ENCODE peak calls at places on chromosomes 2 and 18, in four cellular contexts. M is progenitor cell of endocrine pancreas, Y is heart right ventricle, L is AG04449. X is an unnamed sample.

GRCh38 chr2:166031054-166031453 is 77.5 kb upstream of the TTC21B start:
- DNase-seq in M (no peak), Y (no peak), L (no peak), X (no peak)

GRCh38 chr2:230668184-230668938 is 44.3 kb upstream of the CAB39 start:
- DNase-seq in M (no peak), Y (peak), L (no peak), X (no peak)

GRCh38 chr18:53701697-53702096 is 522.8 kb downstream of the MBD2 start:
- DNase-seq in L (no peak), M (no peak), Y (no peak), X (no peak)

GRCh38 chr2:233064526-233065199 is 4.5 kb downstream of the INPP5D start:
- DNase-seq in M (no peak), L (no peak), Y (no peak), X (no peak)

GRCh38 chr2:181780159-181781081 is 100.1 kb upstream of the NEUROD1 start:
- DNase-seq in L (no peak), Y (peak), M (no peak), X (no peak)

GRCh38 chr2:238864207-238865014 is 16.5 kb downstream of the TWIST2 start:
- DNase-seq in M (peak), Y (peak), L (peak), X (peak)

GRCh38 chr2:190563109-190563508 is 28.6 kb upstream of the NEMP2 start:
- DNase-seq in L (no peak), M (no peak), Y (no peak), X (no peak)

GRCh38 chr2:28360742-28361293 is 31.8 kb upstream of the FOSL2 start:
- DNase-seq in M (no peak), L (no peak), Y (peak), X (no peak)

GRCh38 chr2:24421668-24422067 is 61.3 kb upstream of the ITSN2 start:
- DNase-seq in M (peak), L (no peak), Y (peak), X (peak)

GRCh38 chr2:9297807-9298206 is 91.2 kb downstream of the ASAP2 start:
- DNase-seq in Y (no peak), L (no peak), M (no peak), X (no peak)

GRCh38 chr2:216424305-216424704 is 12.0 kb downstream of the SMARCAL1 start:
- DNase-seq in Y (no peak), L (no peak), M (no peak), X (no peak)

GRCh38 chr2:68708629-68709028 is 26.0 kb upstream of the ARHGAP25 start:
- DNase-seq in M (no peak), L (no peak), Y (no peak), X (no peak)

GRCh38 chr18:40250218-40250617 is 1704.8 kb upstream of the PIK3C3 start:
- DNase-seq in Y (no peak), M (no peak), L (no peak), X (no peak)

GRCh38 chr2:10188211-10188610 is 65.7 kb downstream of the RRM2 start:
- DNase-seq in L (no peak), M (peak), Y (no peak), X (peak)

GRCh38 chr2:65436825-65437221 is 4.4 kb upstream of the SPRED2 start:
- DNase-seq in L (no peak), M (no peak), Y (no peak), X (no peak)

GRCh38 chr2:9300214-9300613 is 93.6 kb downstream of the ASAP2 start:
- DNase-seq in L (no peak), M (no peak), Y (no peak), X (no peak)

GRCh38 chr2:74081030-74081429 is 66.7 kb downstream of the BOLA3 start:
- DNase-seq in L (no peak), M (no peak), Y (no peak), X (no peak)

GRCh38 chr2:16508061-16508851 is 157.4 kb downstream of the CYRIA start:
- DNase-seq in Y (peak), L (no peak), M (peak), X (peak)

GRCh38 chr2:83730258-83730657 is 728.8 kb downstream of the SUCLG1 start:
- DNase-seq in L (no peak), Y (no peak), M (no peak), X (no peak)

GRCh38 chr2:42753188-42753813 is 10.6 kb downstream of the OXER1 start:
- DNase-seq in Y (no peak), M (no peak), L (no peak), X (no peak)

GRCh38 chr2:160407393-160408204 is 86.0 kb downstream of the RBMS1 start:
- DNase-seq in M (peak), Y (peak), L (no peak), X (peak)

GRCh38 chr18:23136326-23137092 is 1.2 kb downstream of the CABLES1 start:
- DNase-seq in Y (peak), L (no peak), M (peak), X (peak)

GRCh38 chr2:84946204-84947009 is 24.6 kb upstream of the KCMF1 start:
- DNase-seq in Y (no peak), M (no peak), L (no peak), X (no peak)

GRCh38 chr2:84969511-84970265 is 1.3 kb upstream of the KCMF1 start:
- DNase-seq in M (no peak), Y (no peak), L (no peak), X (peak)

GRCh38 chr18:8661754-8662573 is 43.4 kb upstream of the MTCL1 start:
- DNase-seq in Y (no peak), L (no peak), M (no peak), X (peak)

GRCh38 chr2:101677657-101678056 is 19.9 kb upstream of the MAP4K4 start:
- DNase-seq in Y (no peak), M (no peak), L (no peak), X (no peak)

GRCh38 chr18:21453512-21453862 is 147.0 kb downstream of the ESCO1 start:
- DNase-seq in M (no peak), Y (no peak), L (no peak), X (no peak)

GRCh38 chr2:50178050-50178449 is 853.9 kb downstream of the NRXN1 start:
- DNase-seq in L (no peak), Y (no peak), M (no peak), X (no peak)

GRCh38 chr2:30826916-30827315 is 19.7 kb upstream of the CAPN13 start:
- DNase-seq in Y (no peak), M (no peak), L (no peak), X (no peak)

GRCh38 chr18:43420091-43420490 is 142.8 kb upstream of the SYT4 start:
- DNase-seq in Y (no peak), L (no peak), M (no peak), X (no peak)

GRCh38 chr18:43422483-43422882 is 145.2 kb upstream of the SYT4 start:
- DNase-seq in L (no peak), M (no peak), Y (no peak), X (no peak)

GRCh38 chr18:43420950-43421349 is 143.7 kb upstream of the SYT4 start:
- DNase-seq in Y (no peak), L (no peak), M (no peak), X (no peak)
- TF ChIP-seq CTCF in Y (no peak), L (no peak), M (peak), X (peak)

GRCh38 chr2:146870691-146871090 is 974.1 kb upstream of the ACVR2A start:
- DNase-seq in Y (no peak), L (no peak), M (no peak), X (no peak)
- TF ChIP-seq CTCF in Y (no peak), L (no peak), M (no peak), X (no peak)

DNA sequence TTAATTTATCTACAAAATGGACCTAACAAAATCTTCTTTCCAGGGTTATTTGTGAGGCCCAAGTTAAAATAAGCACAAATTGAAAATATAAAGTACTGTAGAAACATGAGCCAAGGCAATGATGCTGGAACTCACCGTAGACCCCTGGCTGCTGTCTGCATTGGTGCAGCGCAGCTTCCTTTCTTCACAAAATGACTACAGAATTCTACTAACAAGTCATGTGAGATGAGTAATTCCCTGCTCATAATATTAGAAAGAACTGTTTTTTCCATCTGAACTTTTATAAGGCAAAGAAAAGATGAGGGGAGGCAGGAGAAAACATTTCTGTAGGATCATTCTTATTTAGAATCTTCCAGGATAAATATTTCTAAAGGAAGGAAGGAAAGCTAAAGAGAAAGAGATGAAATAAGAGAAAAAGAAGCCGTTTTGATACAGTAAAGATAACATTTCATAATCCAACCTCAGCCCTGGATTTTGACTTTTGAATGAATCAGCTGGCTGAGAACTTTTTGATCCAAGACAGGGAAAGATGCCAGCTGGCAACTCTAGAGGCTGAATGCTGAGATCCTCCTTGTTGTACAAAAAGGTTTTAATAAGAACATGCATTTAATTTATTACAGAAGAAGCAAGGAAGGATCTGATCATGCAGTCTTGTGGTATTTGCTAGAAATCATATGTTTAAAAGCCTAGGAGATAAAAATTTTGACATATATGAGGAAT is 183.9 kb upstream of the KLHL14 start:
- DNase-seq in Y (no peak), L (no peak), M (no peak), X (no peak)
- TF ChIP-seq CTCF in Y (no peak), L (no peak), M (peak), X (no peak)

GRCh38 chr2:207693641-207694249 is 17.7 kb upstream of the CCNYL1 start:
- DNase-seq in Y (no peak), M (no peak), L (no peak), X (no peak)

GRCh38 chr2:207688597-207688996 is 22.8 kb upstream of the CCNYL1 start:
- DNase-seq in L (no peak), Y (no peak), M (no peak), X (no peak)

GRCh38 chr2:207695293-207695692 is 16.1 kb upstream of the CCNYL1 start:
- DNase-seq in M (no peak), Y (no peak), L (no peak), X (no peak)

GRCh38 chr2:207694811-207695281 is 16.6 kb upstream of the CCNYL1 start:
- DNase-seq in Y (no peak), M (no peak), L (no peak), X (no peak)

DNA sequence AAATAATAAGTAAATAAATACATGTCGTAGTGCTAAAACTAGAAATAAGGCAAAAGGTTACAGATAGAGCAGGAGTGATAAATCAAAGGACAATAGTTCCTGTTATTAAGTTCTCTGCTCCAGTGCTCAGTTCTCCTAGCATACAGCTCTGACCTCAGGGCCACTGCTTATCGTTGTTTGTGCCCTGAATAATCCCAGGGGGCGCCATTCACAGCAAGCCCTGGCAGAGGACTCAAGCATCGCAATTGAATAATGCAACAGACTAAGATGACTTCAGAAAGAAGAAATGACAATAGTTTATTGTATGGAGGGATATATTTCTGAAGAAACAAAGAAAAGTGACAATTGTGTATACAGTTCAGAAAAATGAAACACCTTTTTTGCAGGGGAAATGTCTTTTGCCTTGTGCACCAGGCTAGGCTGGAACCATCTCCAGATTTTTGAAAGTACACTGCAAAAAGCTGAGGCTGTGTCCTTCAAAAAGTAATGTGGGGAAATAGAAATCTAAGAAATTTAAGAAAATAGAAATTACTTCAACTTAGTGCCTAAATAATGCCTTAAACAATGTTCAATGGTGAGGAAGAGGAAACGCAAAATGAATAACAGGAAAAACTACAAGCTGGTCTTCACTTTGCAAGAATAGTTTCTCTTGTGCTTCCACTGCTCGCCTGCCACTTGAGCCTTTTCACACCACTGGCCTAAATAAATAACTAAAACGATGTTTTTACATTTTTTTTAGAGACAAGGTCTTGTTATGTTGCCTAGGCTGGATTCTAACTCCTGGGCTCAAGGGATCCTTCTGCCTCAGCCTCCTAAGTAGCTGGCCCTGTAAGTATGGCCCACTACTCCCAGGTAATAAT is 19.0 kb upstream of the CCNYL1 start:
- DNase-seq in Y (peak), M (no peak), L (no peak), X (peak)
- TF ChIP-seq CTCF in Y (peak), M (peak), L (peak), X (peak)

DNA sequence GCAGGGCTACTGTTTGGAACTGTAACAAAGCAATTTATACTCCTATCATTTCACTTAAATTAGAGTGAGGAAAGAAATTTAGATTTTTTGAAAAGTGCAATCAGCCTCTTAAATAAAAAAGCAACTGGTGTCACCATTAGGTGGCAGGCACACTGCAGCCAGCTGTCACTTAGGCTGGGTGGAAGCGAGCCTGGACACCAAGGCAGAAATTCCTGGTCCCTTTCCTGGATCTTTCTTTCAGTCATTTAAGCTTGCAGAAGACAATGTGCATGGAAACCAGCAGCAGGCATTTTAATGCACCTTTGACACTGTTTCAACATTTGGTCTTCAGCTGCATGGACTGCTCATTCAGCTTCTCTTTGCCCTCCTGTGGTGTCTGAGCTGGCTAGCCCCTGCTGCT is 61.0 kb downstream of the AQP4 start:
- DNase-seq in M (no peak), Y (no peak), L (no peak), X (peak)
- TF ChIP-seq CTCF in M (peak), Y (no peak), L (no peak), X (peak)